ENCODE peak calls at places on chromosome 18, in nine cellular contexts. B, Q, O, I, G, E, M, U and S are unnamed samples.

GRCh38 chr18:75408554-75409506 is 18.7 kb downstream of the SMIM21 start:
- DNase-seq in G (no peak), O (no peak), M (no peak), Q (peak), I (peak), U (peak), E (peak), B (peak), S (no peak)

GRCh38 chr18:830315-830901 is 18.4 kb upstream of the YES1 start:
- DNase-seq in O (no peak), B (peak), G (no peak), I (no peak), U (peak), M (no peak), Q (peak), E (no peak), S (no peak)

GRCh38 chr18:45874501-45875184 is 49.2 kb downstream of the SIGLEC15 start:
- DNase-seq in O (no peak), B (no peak), G (no peak), M (no peak), E (no peak), U (peak), Q (peak), I (no peak), S (no peak)

GRCh38 chr18:56851774-56852173 is 200.6 kb downstream of the WDR7 start:
- DNase-seq in Q (no peak), M (no peak), B (no peak), O (no peak), I (no peak), G (no peak), E (no peak), U (no peak), S (no peak)

GRCh38 chr18:6413554-6414117 is 1.1 kb downstream of the L3MBTL4 start:
- DNase-seq in U (no peak), M (no peak), I (no peak), O (no peak), E (no peak), B (no peak), Q (no peak), G (no peak), S (no peak)

GRCh38 chr18:23545247-23545789 is 41.0 kb downstream of the NPC1 start:
- DNase-seq in Q (no peak), O (no peak), B (no peak), U (no peak), E (no peak), I (no peak), G (no peak), M (peak), S (no peak)

GRCh38 chr18:64134044-64134757 is 14.7 kb downstream of the LINC00305 start:
- DNase-seq in U (peak), G (no peak), Q (no peak), E (no peak), I (peak), B (no peak), O (no peak), M (no peak), S (no peak)

GRCh38 chr18:48838921-48839818 is 111.6 kb downstream of the SMAD7 start:
- DNase-seq in G (no peak), O (peak), B (no peak), M (no peak), U (peak), E (no peak), I (no peak), Q (peak), S (no peak)

GRCh38 chr18:26928669-26929313 is 63.3 kb upstream of the AQP4 start:
- DNase-seq in U (no peak), O (peak), Q (peak), I (no peak), B (no peak), E (no peak), G (no peak), M (no peak), S (no peak)
- H3K27ac ChIP-seq in U (no peak), O (peak), Q (no peak), I (no peak), B (no peak), E (no peak), G (no peak), M (no peak), S (no peak)

GRCh38 chr18:31206064-31206463 is 43.4 kb upstream of the DSC1 start:
- DNase-seq in M (no peak), O (no peak), I (no peak), E (no peak), Q (no peak), G (no peak), B (no peak), U (no peak), S (no peak)
- H3K27ac ChIP-seq in M (no peak), O (peak), I (no peak), E (peak), Q (no peak), G (peak), B (no peak), U (no peak), S (no peak)

DNA sequence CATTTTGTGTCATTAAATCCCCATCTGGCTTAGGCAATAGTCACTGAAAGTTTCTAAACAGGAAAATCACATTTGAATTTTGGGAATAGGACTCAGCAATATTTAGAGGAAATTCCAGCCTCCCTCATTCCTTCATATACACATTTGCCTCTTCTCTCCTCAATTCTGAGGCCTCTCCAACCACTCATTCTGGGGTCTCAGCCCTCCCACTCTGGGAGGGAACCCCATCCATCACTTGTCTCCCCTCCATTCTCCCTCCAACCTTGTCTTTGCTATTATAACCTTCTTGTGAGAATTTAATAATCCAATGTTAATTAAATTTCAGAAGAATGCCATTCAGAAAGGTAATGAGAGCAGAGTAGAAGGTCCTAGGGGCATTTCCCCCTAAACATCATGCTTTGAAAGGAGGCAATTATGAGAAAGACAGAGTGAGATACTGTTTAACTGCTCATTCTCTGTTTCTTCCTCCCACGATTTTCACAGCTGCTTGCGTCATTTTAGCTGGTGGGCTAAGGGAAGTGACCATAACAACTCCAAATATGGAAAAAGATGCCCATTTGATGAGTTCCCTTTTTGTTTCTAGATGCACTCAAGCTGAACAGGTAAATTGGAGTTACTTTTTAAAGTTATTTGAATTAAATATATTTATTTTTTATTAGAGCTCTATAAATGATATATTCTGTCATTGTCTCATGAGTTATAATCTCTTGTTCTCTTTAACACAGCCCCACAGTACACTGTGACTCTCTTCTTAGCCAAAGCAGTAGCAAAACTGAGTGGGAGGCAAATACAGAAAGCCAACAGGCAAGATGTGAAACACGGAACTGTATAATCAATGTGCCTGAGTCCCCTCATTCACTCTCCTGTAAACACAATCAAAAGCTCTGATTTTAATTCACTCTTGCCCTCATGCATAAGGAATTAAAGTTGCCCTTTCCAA is 135.1 kb downstream of the DLGAP1 start:
- DNase-seq in E (no peak), U (no peak), G (no peak), Q (no peak), B (no peak), O (no peak), M (no peak), I (no peak), S (no peak)
- H3K27ac ChIP-seq in E (no peak), U (no peak), G (no peak), Q (no peak), B (no peak), O (no peak), M (no peak), I (no peak), S (no peak)

GRCh38 chr18:11042247-11042646 is 107.1 kb downstream of the PIEZO2 start:
- DNase-seq in U (peak), B (peak), O (no peak), I (no peak), G (no peak), M (no peak), E (no peak), Q (no peak), S (no peak)
- H3K27ac ChIP-seq in U (peak), B (no peak), O (no peak), I (no peak), G (no peak), M (no peak), E (no peak), Q (no peak), S (peak)

GRCh38 chr18:13235981-13236380 is 17.4 kb downstream of the LDLRAD4 start:
- DNase-seq in O (peak), M (peak), Q (no peak), I (no peak), G (peak), B (no peak), U (no peak), E (no peak), S (no peak)

GRCh38 chr18:13236411-13236810 is 17.9 kb downstream of the LDLRAD4 start:
- DNase-seq in B (no peak), E (no peak), I (no peak), Q (no peak), O (peak), M (peak), U (no peak), G (peak), S (no peak)

GRCh38 chr18:13233746-13234527 is 15.4 kb downstream of the LDLRAD4 start:
- DNase-seq in I (no peak), M (peak), G (peak), Q (no peak), B (no peak), O (peak), E (no peak), U (no peak), S (no peak)

GRCh38 chr18:13234528-13234795 is 15.9 kb downstream of the LDLRAD4 start:
- DNase-seq in B (no peak), M (no peak), Q (no peak), G (no peak), I (no peak), O (no peak), U (no peak), E (no peak), S (no peak)

GRCh38 chr18:13235326-13235937 is 16.9 kb downstream of the LDLRAD4 start:
- DNase-seq in O (peak), B (peak), Q (peak), U (no peak), I (no peak), G (peak), E (no peak), M (peak), S (no peak)
- H3K27ac ChIP-seq in O (peak), B (no peak), Q (no peak), U (no peak), I (no peak), G (peak), E (no peak), M (no peak), S (peak)

DNA sequence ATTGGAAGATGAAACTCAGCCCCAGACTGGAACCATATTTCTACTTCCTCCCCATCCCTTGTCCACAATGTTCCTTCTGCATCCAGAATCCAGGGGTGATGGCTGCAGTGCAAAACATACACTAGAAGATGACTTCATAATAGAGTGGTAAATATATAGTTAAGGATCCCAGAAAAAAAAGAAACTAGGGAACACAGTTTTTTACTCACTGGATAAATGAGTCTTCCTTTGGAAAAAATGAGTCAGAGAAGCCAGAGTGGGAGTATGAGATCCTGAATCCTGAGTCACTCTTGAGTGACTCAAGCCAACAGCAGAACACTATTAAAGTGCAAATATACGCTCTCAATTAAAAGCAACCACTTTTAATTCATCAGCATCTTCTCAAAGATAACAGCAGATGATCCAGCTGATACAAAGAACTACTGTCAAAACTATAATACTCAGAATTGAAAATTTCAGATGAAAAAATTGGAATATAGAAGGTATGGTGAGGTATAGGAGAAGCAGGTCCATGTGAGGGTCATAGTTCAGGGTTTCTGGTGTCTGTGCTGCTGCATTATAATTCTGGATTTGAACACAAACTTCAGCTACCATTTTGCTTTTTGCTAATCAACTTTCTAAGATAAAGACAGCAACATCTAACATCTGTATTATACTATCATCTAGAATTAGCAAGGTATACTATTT is 987.2 kb upstream of the CDH2 start:
- DNase-seq in M (no peak), O (no peak), U (peak), G (no peak), B (peak), E (peak), I (peak), Q (peak), S (no peak)
- H3K27ac ChIP-seq in M (no peak), O (no peak), U (peak), G (peak), B (peak), E (peak), I (peak), Q (peak), S (no peak)

DNA sequence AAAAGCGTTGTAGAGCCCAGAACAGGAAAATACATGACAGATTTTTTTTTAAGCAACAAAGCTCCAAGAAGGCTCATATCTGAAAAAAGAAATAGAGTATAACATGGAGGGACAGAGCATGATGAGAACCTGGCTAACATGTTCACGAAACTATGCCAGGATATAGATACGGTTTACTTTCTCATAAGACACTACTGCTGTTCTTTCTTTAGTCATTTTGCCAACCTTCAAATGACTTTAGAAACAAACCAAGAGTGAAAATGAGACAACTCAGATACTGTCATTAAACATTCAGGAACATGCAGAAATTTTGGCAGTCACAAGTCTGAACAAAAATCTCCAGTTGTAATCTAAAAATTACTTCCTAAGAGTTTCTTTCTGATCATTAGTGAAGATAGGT is 14.3 kb downstream of the LPIN2 start:
- DNase-seq in Q (no peak), O (no peak), E (no peak), G (no peak), B (no peak), M (no peak), I (no peak), U (no peak), S (no peak)
- H3K27ac ChIP-seq in Q (peak), O (peak), E (no peak), G (peak), B (no peak), M (no peak), I (peak), U (peak), S (peak)

GRCh38 chr18:52395146-52395852 is 55.3 kb downstream of the DCC start:
- DNase-seq in M (no peak), U (no peak), Q (no peak), B (no peak), I (no peak), O (no peak), E (no peak), G (no peak), S (no peak)
- H3K27ac ChIP-seq in M (no peak), U (no peak), Q (no peak), B (no peak), I (no peak), O (no peak), E (no peak), G (no peak), S (peak)

GRCh38 chr18:62030091-62030985 is 137.5 kb upstream of the RNF152 start:
- DNase-seq in M (no peak), E (no peak), O (no peak), B (no peak), Q (no peak), G (no peak), I (no peak), U (no peak), S (no peak)
- H3K27ac ChIP-seq in M (no peak), E (no peak), O (no peak), B (no peak), Q (no peak), G (no peak), I (no peak), U (no peak), S (no peak)